ENCODE peak calls at places on chromosomes 13 and 19, in nine cellular contexts. C is NB4; B is fibroblast of mammary gland; U is astrocyte of the spinal cord; I is cardiac fibroblast; N is tibial artery; T is heart right ventricle; K is body of pancreas; M is CD8-positive, alpha-beta T cell. W is an unnamed sample.

GRCh38 chr13:78786399-78786879 is 127.5 kb upstream of the OBI1 start:
- DNase-seq in C (no peak), B (no peak), U (no peak), I (no peak), N (no peak), T (no peak), K (no peak), M (no peak), W (no peak)

GRCh38 chr13:46551410-46552301 is 1.3 kb upstream of the LRCH1 start:
- DNase-seq in C (peak), B (peak), U (peak), I (peak), N (peak), T (peak), K (peak), M (peak), W (peak)

GRCh38 chr13:112442483-112443090 is 66.4 kb downstream of the SPACA7 start:
- DNase-seq in C (peak), B (no peak), U (no peak), I (no peak), N (no peak), T (no peak), K (no peak), M (no peak), W (peak)

GRCh38 chr13:42762917-42763316 is 18.5 kb upstream of the FAM216B start:
- DNase-seq in C (peak), B (peak), U (peak), I (peak), N (no peak), T (no peak), K (no peak), M (no peak), W (peak)

GRCh38 chr19:55247621-55248099 is 11.2 kb downstream of the PPP6R1 start:
- DNase-seq in C (peak), B (peak), U (peak), I (peak), N (no peak), T (peak), K (no peak), M (no peak), W (peak)

GRCh38 chr19:47232422-47233211 is 1.6 kb upstream of the BBC3 start:
- DNase-seq in C (peak), B (peak), U (peak), I (peak), N (no peak), T (no peak), K (peak), M (no peak), W (peak)

GRCh38 chr13:99033814-99034213 is 56.0 kb upstream of the DOCK9 start:
- DNase-seq in C (peak), B (peak), U (peak), I (peak), N (no peak), T (no peak), K (no peak), M (no peak), W (peak)

GRCh38 chr19:46574533-46574932 is 26.6 kb upstream of the CALM3 start:
- DNase-seq in C (no peak), B (peak), U (no peak), I (no peak), N (no peak), T (no peak), K (no peak), M (peak), W (no peak)

GRCh38 chr13:33487575-33488243 is 202.2 kb upstream of the STARD13 start:
- DNase-seq in C (peak), B (peak), U (peak), I (peak), N (peak), T (no peak), K (no peak), M (no peak), W (peak)

GRCh38 chr19:54199401-54199800 is 1.3 kb upstream of the RPS9 start:
- DNase-seq in C (no peak), B (no peak), U (no peak), I (no peak), N (no peak), T (no peak), K (no peak), M (no peak), W (no peak)

GRCh38 chr13:112448621-112449544 is 72.7 kb downstream of the SPACA7 start:
- DNase-seq in C (no peak), B (no peak), U (no peak), I (no peak), N (peak), T (no peak), K (no peak), M (no peak), W (no peak)

GRCh38 chr19:16571689-16572331 is 405 bp downstream of the SLC35E1 start:
- DNase-seq in C (peak), B (peak), U (no peak), I (no peak), N (no peak), T (peak), K (no peak), M (no peak), W (peak)

GRCh38 chr13:20708216-20708615 is 4.7 kb downstream of the IL17D start:
- DNase-seq in C (no peak), B (no peak), U (no peak), I (no peak), N (no peak), T (no peak), K (no peak), M (no peak), W (no peak)

GRCh38 chr19:18418034-18418724 is 1.0 kb upstream of the SSBP4 start:
- DNase-seq in C (no peak), B (no peak), U (no peak), I (no peak), N (peak), T (no peak), K (peak), M (peak), W (no peak)

GRCh38 chr19:48872884-48873475 is 759 bp downstream of the PPP1R15A start:
- DNase-seq in C (peak), B (peak), U (peak), I (peak), N (peak), T (peak), K (peak), M (peak), W (peak)

GRCh38 chr13:66492479-66492878 is 737.7 kb downstream of the PCDH9 start:
- DNase-seq in C (no peak), B (no peak), U (no peak), I (no peak), N (no peak), T (no peak), K (no peak), M (no peak), W (peak)

GRCh38 chr13:96744665-96745331 is 249.5 kb downstream of the OXGR1 start:
- DNase-seq in C (no peak), B (no peak), U (no peak), I (no peak), N (no peak), T (no peak), K (no peak), M (no peak), W (no peak)

GRCh38 chr13:99630269-99630898 is 129.1 kb downstream of the TM9SF2 start:
- DNase-seq in C (no peak), B (no peak), U (no peak), I (peak), N (peak), T (no peak), K (no peak), M (no peak), W (no peak)

GRCh38 chr13:76667551-76667950 is 218.7 kb downstream of the KCTD12 start:
- DNase-seq in C (peak), B (peak), U (peak), I (peak), N (no peak), T (no peak), K (no peak), M (peak), W (peak)

GRCh38 chr19:11693505-11694499 is 44.9 kb downstream of the ZNF823 start:
- DNase-seq in C (peak), B (peak), U (peak), I (peak), N (no peak), T (no peak), K (no peak), M (no peak), W (peak)

GRCh38 chr19:1941146-1942077 is at the start of gene CSNK1G2:
- DNase-seq in C (no peak), B (no peak), U (no peak), I (no peak), N (no peak), T (no peak), K (no peak), M (no peak), W (no peak)

GRCh38 chr19:43675269-43675879 is 5.4 kb upstream of the PLAUR start:
- DNase-seq in C (no peak), B (peak), U (peak), I (peak), N (no peak), T (no peak), K (peak), M (no peak), W (peak)

GRCh38 chr19:45442927-45443461 is 19.3 kb upstream of the ERCC1 start:
- DNase-seq in C (peak), B (peak), U (peak), I (peak), N (peak), T (no peak), K (no peak), M (peak), W (peak)

GRCh38 chr19:41904118-41904870 is 21.3 kb downstream of the ARHGEF1 start:
- DNase-seq in C (no peak), B (no peak), U (no peak), I (no peak), N (no peak), T (no peak), K (peak), M (no peak), W (peak)

GRCh38 chr13:86446311-86446710 is 647.1 kb upstream of the SLITRK6 start:
- DNase-seq in C (no peak), B (peak), U (peak), I (no peak), N (peak), T (no peak), K (no peak), M (no peak), W (peak)

GRCh38 chr19:42468273-42468796 is 25.6 kb upstream of the CXCL17 start:
- DNase-seq in C (no peak), B (peak), U (peak), I (peak), N (no peak), T (no peak), K (no peak), M (no peak), W (peak)

GRCh38 chr13:79662882-79663281 is 181.9 kb downstream of the NDFIP2 start:
- DNase-seq in C (no peak), B (no peak), U (no peak), I (no peak), N (no peak), T (peak), K (no peak), M (no peak), W (no peak)

GRCh38 chr13:93289047-93289446 is 62.4 kb downstream of the GPC6 start:
- DNase-seq in C (no peak), B (peak), U (no peak), I (no peak), N (no peak), T (no peak), K (no peak), M (no peak), W (peak)

GRCh38 chr19:15776264-15776663 is 11.2 kb upstream of the OR10H5 start:
- DNase-seq in C (no peak), B (no peak), U (no peak), I (no peak), N (no peak), T (no peak), K (no peak), M (no peak), W (no peak)

GRCh38 chr19:32971715-32972540 is at the start of the genes CEP89 and FAAP24:
- DNase-seq in C (peak), B (peak), U (peak), I (peak), N (peak), T (peak), K (peak), M (peak), W (peak)
- TF ChIP-seq CTCF in C (no peak), B (no peak), U (no peak), I (no peak), N (no peak), T (no peak), K (no peak), M (no peak), W (no peak)

DNA sequence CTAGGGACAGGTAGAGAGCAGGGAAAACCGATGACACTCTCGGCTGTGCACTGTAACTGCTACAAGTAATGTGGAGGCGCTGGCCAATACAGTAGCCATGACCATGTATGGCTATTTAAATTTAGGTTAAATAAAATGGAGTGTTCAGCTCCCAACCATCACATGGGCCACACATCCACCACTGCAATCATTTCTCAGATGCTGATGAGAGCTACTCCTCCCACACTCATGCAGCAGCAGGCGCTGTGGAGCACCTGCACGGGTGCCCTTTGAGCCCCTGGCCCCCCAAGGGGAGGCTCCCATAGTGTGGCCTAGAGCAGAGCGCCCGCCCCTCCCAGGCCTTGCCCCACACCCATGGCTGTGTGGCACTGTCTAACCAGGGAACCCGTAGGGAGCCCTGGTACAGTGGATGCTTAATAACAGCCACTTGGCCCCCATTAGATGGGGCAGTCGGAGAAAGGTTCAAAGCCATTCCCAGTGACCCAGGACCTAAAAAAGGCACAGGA is 6.0 kb downstream of the ACP4 start:
- DNase-seq in C (peak), B (no peak), U (no peak), I (no peak), N (no peak), T (no peak), K (no peak), M (no peak), W (no peak)
- TF ChIP-seq CTCF in C (no peak), B (no peak), U (no peak), I (no peak), N (no peak), T (no peak), K (no peak), M (no peak), W (no peak)

DNA sequence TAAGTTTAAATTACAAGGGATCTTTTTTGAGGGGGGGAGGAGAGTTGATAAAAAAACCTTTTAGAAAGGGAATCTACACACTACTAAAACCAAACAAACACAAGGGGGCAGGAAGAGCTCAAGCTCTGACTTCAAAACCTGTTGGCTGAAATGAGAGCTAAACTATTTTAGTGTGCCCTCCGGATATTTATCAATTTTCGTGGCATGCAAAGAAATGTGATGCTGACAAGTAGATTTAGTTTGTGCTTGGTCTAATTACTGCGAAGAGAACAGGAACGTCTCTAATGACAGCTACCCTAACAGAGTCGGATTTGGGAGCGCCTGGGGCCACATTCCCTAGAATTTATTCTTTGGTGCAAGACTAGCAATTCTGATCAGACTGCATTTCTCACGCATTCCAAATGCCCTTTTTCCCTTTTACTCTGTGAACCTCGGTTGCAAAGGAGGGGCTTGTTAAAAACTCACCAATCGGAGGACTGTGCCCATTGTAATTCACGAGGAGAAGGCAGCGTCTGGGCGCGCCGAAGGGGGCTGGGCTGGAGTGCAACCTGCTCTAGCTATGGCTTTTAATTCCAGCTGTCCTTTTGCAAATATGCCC is 804 bp upstream of the FREM2 start:
- DNase-seq in C (no peak), B (peak), U (peak), I (peak), N (no peak), T (no peak), K (no peak), M (no peak), W (peak)
- TF ChIP-seq CTCF in C (no peak), B (peak), U (peak), I (no peak), N (no peak), T (peak), K (peak), M (no peak), W (peak)

DNA sequence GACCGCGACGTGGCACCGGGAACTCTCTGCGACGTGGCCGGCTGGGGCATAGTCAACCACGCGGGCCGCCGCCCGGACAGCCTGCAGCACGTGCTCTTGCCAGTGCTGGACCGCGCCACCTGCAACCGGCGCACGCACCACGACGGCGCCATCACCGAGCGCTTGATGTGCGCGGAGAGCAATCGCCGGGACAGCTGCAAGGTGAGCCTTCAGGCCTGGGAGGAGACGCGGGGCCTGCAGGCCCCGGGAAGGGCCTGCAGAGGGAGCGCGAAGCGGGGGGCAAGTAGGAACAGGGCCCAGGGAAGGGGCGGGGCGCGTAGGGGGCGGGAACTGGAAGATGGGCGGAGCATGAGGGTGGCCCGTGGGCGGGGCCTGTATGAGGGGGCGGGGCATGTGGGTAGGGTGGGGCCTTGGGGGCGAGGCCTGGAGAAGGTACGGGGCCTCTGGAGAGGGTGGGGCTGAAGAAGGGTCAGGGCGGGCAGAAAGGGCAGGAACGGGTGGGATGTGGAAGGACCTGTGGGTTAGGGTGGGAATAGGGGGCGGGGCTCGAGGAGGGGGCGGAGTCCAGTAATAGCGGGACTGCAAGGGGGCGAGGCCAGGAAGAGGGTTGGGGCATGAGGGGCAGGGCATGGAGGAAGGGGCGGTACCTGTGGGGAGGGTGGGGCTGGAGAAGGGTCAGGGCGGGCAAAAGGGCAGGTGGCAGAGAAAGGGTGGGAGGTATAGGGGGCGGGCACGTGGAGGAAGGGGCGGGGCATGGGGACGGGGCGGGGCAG is 2.5 kb downstream of the CFD start:
- DNase-seq in C (peak), B (no peak), U (peak), I (peak), N (no peak), T (peak), K (no peak), M (peak), W (peak)
- TF ChIP-seq CTCF in C (no peak), B (no peak), U (peak), I (no peak), N (no peak), T (no peak), K (no peak), M (no peak), W (peak)